ENCODE peak calls at places on chromosomes 12 and 14, in five cellular contexts. T, X, A, U and Z are unnamed samples.

GRCh38 chr12:105069936-105070702 is 14.1 kb downstream of the ALDH1L2 start:
- DNase-seq in X (no peak), T (no peak), A (no peak), U (no peak), Z (no peak)

GRCh38 chr14:67820428-67820881 is 876 bp downstream of the RAD51B start:
- DNase-seq in U (peak), X (no peak), A (no peak), T (no peak), Z (no peak)

GRCh38 chr12:92927436-92928116 is 1.5 kb downstream of the EEA1 start:
- DNase-seq in X (no peak), T (no peak), U (no peak), A (no peak), Z (no peak)

GRCh38 chr12:31588976-31589375 is 2.0 kb downstream of the DENND5B start:
- DNase-seq in X (no peak), A (no peak), T (no peak), U (no peak), Z (no peak)

GRCh38 chr12:123941485-123942276 is 30.9 kb downstream of the CCDC92 start:
- DNase-seq in A (no peak), U (peak), X (no peak), T (no peak), Z (no peak)

GRCh38 chr14:75411194-75411552 is 16.6 kb upstream of the JDP2 start:
- DNase-seq in X (no peak), U (no peak), T (no peak), A (no peak), Z (no peak)

GRCh38 chr12:113853491-113853890 is 112.6 kb downstream of the RBM19 start:
- DNase-seq in X (no peak), A (no peak), U (no peak), T (no peak), Z (no peak)

GRCh38 chr12:94248582-94248981 is 100.2 kb downstream of the PLXNC1 start:
- DNase-seq in T (no peak), U (no peak), X (no peak), A (no peak), Z (no peak)

GRCh38 chr12:124381454-124382207 is 86.7 kb downstream of the RFLNA start:
- DNase-seq in A (peak), X (peak), U (peak), T (no peak), Z (peak)

GRCh38 chr12:52946797-52947547 is 1.9 kb upstream of the KRT18 start:
- DNase-seq in T (no peak), U (no peak), A (no peak), X (no peak), Z (no peak)

GRCh38 chr12:122852336-122853275 is 17.3 kb downstream of the HIP1R start:
- DNase-seq in X (no peak), A (no peak), T (no peak), U (no peak), Z (peak)

GRCh38 chr12:53985358-53985899 is 483 bp downstream of the HOXC10 start:
- DNase-seq in U (no peak), A (no peak), T (no peak), X (no peak), Z (no peak)

GRCh38 chr12:15928870-15929571 is 17.9 kb downstream of the DERA start:
- DNase-seq in U (no peak), T (no peak), A (peak), X (no peak), Z (peak)

GRCh38 chr14:100083706-100084105 is 18.5 kb downstream of the EVL start:
- DNase-seq in U (no peak), X (no peak), A (no peak), T (no peak), Z (no peak)

GRCh38 chr14:67285876-67286452 is 44.7 kb downstream of the PALS1 start:
- DNase-seq in U (no peak), T (no peak), X (no peak), A (no peak), Z (no peak)

DNA sequence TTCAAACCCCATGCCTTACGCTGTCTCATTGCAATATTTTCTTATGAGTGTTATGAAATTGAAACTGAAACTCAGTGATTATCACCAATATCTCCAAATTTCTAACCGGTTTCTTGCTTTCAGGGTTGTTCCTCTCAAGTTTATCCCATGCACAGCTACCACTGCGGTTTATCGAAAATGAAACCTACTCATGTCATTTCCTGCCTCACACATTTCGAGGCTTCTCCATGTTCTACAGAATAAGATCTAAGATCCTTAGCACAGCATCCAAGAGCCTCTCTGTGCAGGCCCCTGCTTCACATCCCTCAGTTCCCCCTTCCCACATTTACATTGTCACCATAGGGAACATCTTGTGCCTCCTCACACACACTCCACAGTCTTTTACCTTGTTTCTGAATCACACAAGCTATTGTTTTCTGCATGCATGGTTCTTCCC is 45.5 kb upstream of the FAR2 start:
- DNase-seq in T (peak), U (peak), X (no peak), A (no peak), Z (no peak)
- H3K27ac ChIP-seq in T (peak), U (peak), X (no peak), A (no peak), Z (no peak)

DNA sequence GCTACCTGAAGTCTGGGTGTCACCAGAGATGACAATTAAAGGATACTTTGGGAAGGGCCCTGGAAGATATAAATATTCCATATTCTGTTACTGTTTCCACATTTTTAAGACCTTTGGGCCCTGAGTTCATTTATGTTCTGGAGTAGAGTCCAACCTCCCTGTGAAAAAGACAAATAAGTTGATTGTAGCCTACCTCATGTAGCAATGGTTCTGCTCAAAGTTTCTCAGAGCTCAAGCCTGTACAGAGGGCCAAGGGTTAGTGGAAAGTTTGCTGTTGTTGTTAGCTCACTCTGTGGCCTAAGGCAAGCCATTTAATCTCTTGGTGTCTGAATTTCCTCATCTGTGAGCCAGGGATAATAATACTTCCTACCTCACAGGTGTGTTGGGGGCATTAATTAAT is 284.7 kb upstream of the DDHD1 start:
- DNase-seq in A (no peak), T (no peak), U (no peak), X (no peak), Z (no peak)
- H3K27ac ChIP-seq in A (no peak), T (no peak), U (no peak), X (no peak), Z (no peak)

GRCh38 chr12:49244161-49244560 is 20.7 kb upstream of the TUBA1C start:
- DNase-seq in A (no peak), X (no peak), T (no peak), U (no peak), Z (no peak)
- H3K27ac ChIP-seq in A (peak), X (no peak), T (no peak), U (no peak), Z (no peak)

DNA sequence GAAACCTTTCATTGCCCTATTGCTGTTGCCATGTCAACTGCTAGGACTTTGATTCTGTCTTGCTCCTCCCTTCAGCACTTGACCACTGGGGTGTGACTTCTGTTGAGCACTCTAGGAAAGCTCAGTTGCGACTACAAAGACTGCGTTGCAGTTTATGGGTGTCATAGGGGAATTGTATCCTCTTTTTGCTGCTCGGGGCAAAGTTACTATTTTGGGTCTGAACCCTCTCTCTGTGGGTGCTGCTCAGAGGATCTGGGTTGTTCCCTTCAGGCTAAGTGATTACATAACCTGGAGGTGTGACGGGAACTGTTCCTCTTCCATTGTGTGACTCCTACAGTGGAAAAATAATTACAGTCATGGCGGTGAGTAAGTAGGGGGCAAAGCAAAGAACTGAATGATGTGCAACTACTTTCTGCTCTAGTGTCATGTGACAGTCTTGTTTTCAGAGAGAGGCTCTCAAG is 44.3 kb upstream of the TRIM9 start:
- DNase-seq in T (no peak), A (no peak), U (no peak), X (no peak), Z (no peak)
- H3K27ac ChIP-seq in T (no peak), A (no peak), U (no peak), X (no peak), Z (no peak)